ENCODE peak calls at places on chromosome 15, in ten cellular contexts. One of them, this sample, is unnamed.
A peak's percentile ranks its signal among the peaks of the same experiment; 100 is the strongest.

GRCh38 chr15:58043192-58043903 is 22.2 kb downstream of the ALDH1A2 start:
- DNase-seq in neuronal stem cell: no peak
- DNase-seq in naive thymus-derived CD4-positive, alpha-beta T cell: peak; percentile 14
- DNase-seq in aorta: peak; percentile 59
- DNase-seq in GM23248: peak; percentile 65
- DNase-seq in left ventricle myocardium inferior: peak; percentile 33
- DNase-seq in cardiac fibroblast: peak; percentile 57
- DNase-seq in mucosa of descending colon: no peak
- DNase-seq in body of pancreas: peak; percentile 55
- DNase-seq in fibroblast of pulmonary artery: peak; percentile 70
- DNase-seq in this sample: no peak

GRCh38 chr15:76894174-76894573 is 11.0 kb downstream of the SCAPER start:
- DNase-seq in fibroblast of pulmonary artery: no peak
- DNase-seq in body of pancreas: no peak
- DNase-seq in cardiac fibroblast: no peak
- DNase-seq in mucosa of descending colon: no peak
- DNase-seq in naive thymus-derived CD4-positive, alpha-beta T cell: no peak
- DNase-seq in neuronal stem cell: no peak
- DNase-seq in GM23248: no peak
- DNase-seq in aorta: no peak
- DNase-seq in left ventricle myocardium inferior: no peak
- DNase-seq in this sample: no peak

GRCh38 chr15:53346583-53346982 is 412.9 kb downstream of the WDR72 start:
- DNase-seq in mucosa of descending colon: no peak
- DNase-seq in fibroblast of pulmonary artery: no peak
- DNase-seq in left ventricle myocardium inferior: no peak
- DNase-seq in aorta: no peak
- DNase-seq in GM23248: no peak
- DNase-seq in naive thymus-derived CD4-positive, alpha-beta T cell: no peak
- DNase-seq in cardiac fibroblast: no peak
- DNase-seq in neuronal stem cell: no peak
- DNase-seq in body of pancreas: no peak
- DNase-seq in this sample: no peak

GRCh38 chr15:51448592-51449494 is 107.4 kb downstream of the GLDN start:
- DNase-seq in cardiac fibroblast: peak; percentile 2
- DNase-seq in left ventricle myocardium inferior: no peak
- DNase-seq in naive thymus-derived CD4-positive, alpha-beta T cell: no peak
- DNase-seq in GM23248: peak; percentile 12
- DNase-seq in neuronal stem cell: no peak
- DNase-seq in body of pancreas: no peak
- DNase-seq in mucosa of descending colon: no peak
- DNase-seq in aorta: no peak
- DNase-seq in fibroblast of pulmonary artery: peak; percentile 50
- DNase-seq in this sample: no peak

GRCh38 chr15:83612226-83612625 is 41.7 kb upstream of the ADAMTSL3 start:
- DNase-seq in mucosa of descending colon: no peak
- DNase-seq in aorta: no peak
- DNase-seq in naive thymus-derived CD4-positive, alpha-beta T cell: no peak
- DNase-seq in fibroblast of pulmonary artery: no peak
- DNase-seq in neuronal stem cell: no peak
- DNase-seq in cardiac fibroblast: no peak
- DNase-seq in body of pancreas: no peak
- DNase-seq in left ventricle myocardium inferior: no peak
- DNase-seq in GM23248: no peak
- DNase-seq in this sample: no peak

GRCh38 chr15:36905908-36906307 is 194.4 kb downstream of the MEIS2 start:
- DNase-seq in cardiac fibroblast: peak; percentile 62
- DNase-seq in body of pancreas: no peak
- DNase-seq in neuronal stem cell: no peak
- DNase-seq in left ventricle myocardium inferior: no peak
- DNase-seq in aorta: no peak
- DNase-seq in fibroblast of pulmonary artery: peak; percentile 87
- DNase-seq in GM23248: peak; percentile 87
- DNase-seq in mucosa of descending colon: no peak
- DNase-seq in naive thymus-derived CD4-positive, alpha-beta T cell: no peak
- DNase-seq in this sample: no peak

GRCh38 chr15:55353030-55353429 is 34.0 kb downstream of the PIGB start:
- DNase-seq in cardiac fibroblast: no peak
- DNase-seq in fibroblast of pulmonary artery: no peak
- DNase-seq in GM23248: no peak
- DNase-seq in left ventricle myocardium inferior: no peak
- DNase-seq in aorta: no peak
- DNase-seq in mucosa of descending colon: no peak
- DNase-seq in body of pancreas: no peak
- DNase-seq in neuronal stem cell: no peak
- DNase-seq in naive thymus-derived CD4-positive, alpha-beta T cell: no peak
- DNase-seq in this sample: no peak

GRCh38 chr15:70882361-70882760 is 9.9 kb downstream of the THAP10 start:
- DNase-seq in aorta: no peak
- DNase-seq in GM23248: peak; percentile 5
- DNase-seq in fibroblast of pulmonary artery: no peak
- DNase-seq in mucosa of descending colon: no peak
- DNase-seq in cardiac fibroblast: no peak
- DNase-seq in neuronal stem cell: no peak
- DNase-seq in body of pancreas: no peak
- DNase-seq in naive thymus-derived CD4-positive, alpha-beta T cell: no peak
- DNase-seq in left ventricle myocardium inferior: no peak
- DNase-seq in this sample: no peak

DNA sequence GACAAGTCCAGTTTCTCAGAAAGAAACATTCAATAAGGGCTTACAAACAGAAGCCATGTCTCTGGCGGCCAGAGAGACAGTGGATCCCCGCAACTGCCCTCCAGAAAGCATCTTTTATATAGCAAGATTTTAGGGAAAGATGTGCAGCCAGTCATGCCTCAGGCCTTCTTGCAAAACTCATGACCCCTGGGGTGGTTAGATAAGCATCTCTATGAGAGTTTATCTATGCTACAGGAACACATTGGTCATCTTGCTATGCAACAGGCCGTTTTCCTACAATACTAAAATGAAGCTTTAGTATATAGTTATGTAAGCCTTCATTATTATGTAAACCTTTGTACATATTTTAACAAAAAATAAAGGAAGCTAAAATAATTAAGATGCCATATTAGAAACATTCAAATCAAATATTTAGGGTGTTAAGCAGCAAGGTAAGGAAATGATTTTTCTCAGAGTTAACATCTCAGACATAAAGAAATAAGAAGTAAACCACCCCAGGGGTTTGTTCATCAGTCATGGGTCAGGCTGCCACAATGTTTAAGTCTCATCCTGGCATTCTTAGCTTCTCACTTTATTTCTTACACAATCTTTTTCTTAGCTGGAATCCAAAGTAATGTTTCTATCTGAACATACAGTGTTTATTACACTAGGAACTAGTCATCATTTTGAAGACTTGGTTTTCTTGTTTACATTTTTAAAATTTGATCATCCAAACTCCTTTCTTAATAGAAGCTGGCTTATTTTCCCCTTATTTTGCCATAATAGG is 6.3 kb upstream of the FSIP1 start:
- DNase-seq in mucosa of descending colon: no peak
- DNase-seq in aorta: no peak
- DNase-seq in left ventricle myocardium inferior: no peak
- DNase-seq in fibroblast of pulmonary artery: peak; percentile 33
- DNase-seq in GM23248: peak; percentile 78
- DNase-seq in body of pancreas: no peak
- DNase-seq in cardiac fibroblast: peak; percentile 63
- DNase-seq in naive thymus-derived CD4-positive, alpha-beta T cell: no peak
- DNase-seq in neuronal stem cell: no peak
- DNase-seq in this sample: no peak
- H3K4me3 ChIP-seq in mucosa of descending colon: no peak overlapping the region
- H3K4me3 ChIP-seq in aorta: no peak overlapping the region
- H3K4me3 ChIP-seq in left ventricle myocardium inferior: no peak overlapping the region
- H3K4me3 ChIP-seq in fibroblast of pulmonary artery: no peak overlapping the region
- H3K4me3 ChIP-seq in GM23248: no peak overlapping the region
- H3K4me3 ChIP-seq in body of pancreas: no peak overlapping the region
- H3K4me3 ChIP-seq in cardiac fibroblast: no peak overlapping the region
- H3K4me3 ChIP-seq in naive thymus-derived CD4-positive, alpha-beta T cell: no peak overlapping the region
- H3K4me3 ChIP-seq in neuronal stem cell: no peak overlapping the region
- H3K4me3 ChIP-seq in this sample: no peak overlapping the region

GRCh38 chr15:65384505-65384894 is 6.7 kb upstream of the IGDCC3 start:
- DNase-seq in neuronal stem cell: no peak
- DNase-seq in GM23248: no peak
- DNase-seq in left ventricle myocardium inferior: no peak
- DNase-seq in fibroblast of pulmonary artery: no peak
- DNase-seq in body of pancreas: no peak
- DNase-seq in mucosa of descending colon: no peak
- DNase-seq in naive thymus-derived CD4-positive, alpha-beta T cell: no peak
- DNase-seq in aorta: no peak
- DNase-seq in cardiac fibroblast: no peak
- DNase-seq in this sample: no peak
- H3K4me3 ChIP-seq in neuronal stem cell: no peak overlapping the region
- H3K4me3 ChIP-seq in GM23248: no peak overlapping the region
- H3K4me3 ChIP-seq in left ventricle myocardium inferior: peak overlapping the region; percentile 60
- H3K4me3 ChIP-seq in fibroblast of pulmonary artery: no peak overlapping the region
- H3K4me3 ChIP-seq in body of pancreas: no peak overlapping the region
- H3K4me3 ChIP-seq in mucosa of descending colon: no peak overlapping the region
- H3K4me3 ChIP-seq in naive thymus-derived CD4-positive, alpha-beta T cell: peak overlapping the region; percentile 83
- H3K4me3 ChIP-seq in aorta: no peak overlapping the region
- H3K4me3 ChIP-seq in cardiac fibroblast: no peak overlapping the region
- H3K4me3 ChIP-seq in this sample: no peak overlapping the region

GRCh38 chr15:27937873-27938272 is 161.2 kb downstream of the OCA2 start:
- DNase-seq in fibroblast of pulmonary artery: no peak
- DNase-seq in neuronal stem cell: no peak
- DNase-seq in left ventricle myocardium inferior: no peak
- DNase-seq in body of pancreas: no peak
- DNase-seq in GM23248: peak; percentile 6
- DNase-seq in naive thymus-derived CD4-positive, alpha-beta T cell: no peak
- DNase-seq in mucosa of descending colon: no peak
- DNase-seq in aorta: no peak
- DNase-seq in cardiac fibroblast: no peak
- DNase-seq in this sample: no peak

GRCh38 chr15:27932600-27932999 is 166.5 kb downstream of the OCA2 start:
- DNase-seq in naive thymus-derived CD4-positive, alpha-beta T cell: no peak
- DNase-seq in mucosa of descending colon: no peak
- DNase-seq in GM23248: no peak
- DNase-seq in neuronal stem cell: no peak
- DNase-seq in cardiac fibroblast: no peak
- DNase-seq in left ventricle myocardium inferior: no peak
- DNase-seq in aorta: no peak
- DNase-seq in body of pancreas: no peak
- DNase-seq in fibroblast of pulmonary artery: no peak
- DNase-seq in this sample: no peak

GRCh38 chr15:27934782-27935181 is 164.3 kb downstream of the OCA2 start:
- DNase-seq in mucosa of descending colon: no peak
- DNase-seq in body of pancreas: no peak
- DNase-seq in GM23248: no peak
- DNase-seq in cardiac fibroblast: no peak
- DNase-seq in neuronal stem cell: no peak
- DNase-seq in naive thymus-derived CD4-positive, alpha-beta T cell: no peak
- DNase-seq in aorta: no peak
- DNase-seq in fibroblast of pulmonary artery: no peak
- DNase-seq in left ventricle myocardium inferior: no peak
- DNase-seq in this sample: no peak

GRCh38 chr15:27935328-27935727 is 163.8 kb downstream of the OCA2 start:
- DNase-seq in fibroblast of pulmonary artery: no peak
- DNase-seq in naive thymus-derived CD4-positive, alpha-beta T cell: no peak
- DNase-seq in aorta: no peak
- DNase-seq in body of pancreas: no peak
- DNase-seq in left ventricle myocardium inferior: no peak
- DNase-seq in mucosa of descending colon: no peak
- DNase-seq in GM23248: no peak
- DNase-seq in cardiac fibroblast: no peak
- DNase-seq in neuronal stem cell: no peak
- DNase-seq in this sample: no peak

DNA sequence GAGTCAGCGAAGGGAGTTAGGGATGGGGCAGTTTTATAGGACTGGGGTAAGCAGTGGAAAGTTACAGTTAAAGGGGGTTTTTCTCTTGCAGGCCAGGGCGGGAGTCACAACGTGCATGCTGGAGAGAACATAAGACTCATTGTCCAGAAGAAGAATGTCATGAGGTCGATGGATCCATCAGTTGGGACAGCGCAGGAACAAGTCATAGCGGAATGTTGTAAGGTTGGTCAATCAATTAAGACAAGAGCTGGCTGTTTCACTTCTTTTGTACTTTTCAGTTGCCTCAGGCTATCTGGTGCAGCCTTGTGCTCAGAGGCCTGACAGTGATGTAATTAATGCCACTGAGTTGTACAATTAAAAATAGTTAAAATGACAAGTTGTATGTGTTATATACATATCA is 165.6 kb downstream of the OCA2 start:
- DNase-seq in body of pancreas: no peak
- DNase-seq in cardiac fibroblast: no peak
- DNase-seq in aorta: no peak
- DNase-seq in GM23248: no peak
- DNase-seq in mucosa of descending colon: no peak
- DNase-seq in neuronal stem cell: no peak
- DNase-seq in left ventricle myocardium inferior: no peak
- DNase-seq in naive thymus-derived CD4-positive, alpha-beta T cell: no peak
- DNase-seq in fibroblast of pulmonary artery: no peak
- DNase-seq in this sample: no peak
- H3K4me3 ChIP-seq in body of pancreas: no peak overlapping the region
- H3K4me3 ChIP-seq in cardiac fibroblast: no peak overlapping the region
- H3K4me3 ChIP-seq in aorta: no peak overlapping the region
- H3K4me3 ChIP-seq in GM23248: no peak overlapping the region
- H3K4me3 ChIP-seq in mucosa of descending colon: no peak overlapping the region
- H3K4me3 ChIP-seq in neuronal stem cell: no peak overlapping the region
- H3K4me3 ChIP-seq in left ventricle myocardium inferior: no peak overlapping the region
- H3K4me3 ChIP-seq in naive thymus-derived CD4-positive, alpha-beta T cell: no peak overlapping the region
- H3K4me3 ChIP-seq in fibroblast of pulmonary artery: no peak overlapping the region
- H3K4me3 ChIP-seq in this sample: no peak overlapping the region

GRCh38 chr15:45585069-45585468 is 2.1 kb upstream of the BLOC1S6 start:
- DNase-seq in body of pancreas: no peak
- DNase-seq in mucosa of descending colon: no peak
- DNase-seq in aorta: no peak
- DNase-seq in fibroblast of pulmonary artery: no peak
- DNase-seq in neuronal stem cell: no peak
- DNase-seq in GM23248: no peak
- DNase-seq in naive thymus-derived CD4-positive, alpha-beta T cell: no peak
- DNase-seq in cardiac fibroblast: no peak
- DNase-seq in left ventricle myocardium inferior: no peak
- DNase-seq in this sample: no peak

GRCh38 chr15:45586990-45587860 is at the start of gene BLOC1S6:
- DNase-seq in body of pancreas: peak; percentile 91
- DNase-seq in naive thymus-derived CD4-positive, alpha-beta T cell: peak; percentile 87
- DNase-seq in GM23248: peak; percentile 94
- DNase-seq in aorta: peak; percentile 95
- DNase-seq in cardiac fibroblast: peak; percentile 94
- DNase-seq in neuronal stem cell: peak; percentile 92
- DNase-seq in mucosa of descending colon: peak; percentile 93
- DNase-seq in left ventricle myocardium inferior: peak; percentile 90
- DNase-seq in fibroblast of pulmonary artery: peak; percentile 96
- DNase-seq in this sample: peak; percentile 95

GRCh38 chr15:45588199-45588910 is 1.2 kb downstream of the BLOC1S6 start:
- DNase-seq in GM23248: peak; percentile 40
- DNase-seq in fibroblast of pulmonary artery: peak; percentile 23
- DNase-seq in body of pancreas: no peak
- DNase-seq in mucosa of descending colon: no peak
- DNase-seq in neuronal stem cell: no peak
- DNase-seq in aorta: no peak
- DNase-seq in cardiac fibroblast: peak; percentile 30
- DNase-seq in naive thymus-derived CD4-positive, alpha-beta T cell: no peak
- DNase-seq in left ventricle myocardium inferior: no peak
- DNase-seq in this sample: peak; percentile 26

GRCh38 chr15:45589296-45589695 is 2.1 kb downstream of the BLOC1S6 start:
- DNase-seq in cardiac fibroblast: peak; percentile 31
- DNase-seq in neuronal stem cell: no peak
- DNase-seq in fibroblast of pulmonary artery: no peak
- DNase-seq in GM23248: no peak
- DNase-seq in left ventricle myocardium inferior: no peak
- DNase-seq in naive thymus-derived CD4-positive, alpha-beta T cell: no peak
- DNase-seq in body of pancreas: no peak
- DNase-seq in mucosa of descending colon: no peak
- DNase-seq in aorta: no peak
- DNase-seq in this sample: no peak

DNA sequence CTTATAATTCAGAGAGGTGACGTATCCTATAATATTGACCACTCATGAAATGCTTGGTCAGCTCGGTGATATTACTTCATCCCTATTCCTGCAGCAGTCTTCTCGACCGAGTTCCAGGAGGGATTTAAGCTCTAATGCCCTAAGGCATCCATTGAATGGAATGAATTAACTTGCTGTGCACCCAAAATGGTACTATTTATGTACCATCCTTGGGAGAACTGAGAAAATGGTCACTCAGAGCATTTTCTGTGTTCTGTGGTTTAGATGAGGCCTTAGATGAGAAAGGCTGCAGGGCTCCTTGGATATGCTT is 637 bp downstream of the BLOC1S6 start:
- DNase-seq in cardiac fibroblast: no peak
- DNase-seq in aorta: no peak
- DNase-seq in mucosa of descending colon: no peak
- DNase-seq in body of pancreas: no peak
- DNase-seq in neuronal stem cell: no peak
- DNase-seq in naive thymus-derived CD4-positive, alpha-beta T cell: no peak
- DNase-seq in fibroblast of pulmonary artery: no peak
- DNase-seq in left ventricle myocardium inferior: no peak
- DNase-seq in GM23248: no peak
- DNase-seq in this sample: no peak
- H3K4me3 ChIP-seq in cardiac fibroblast: peak overlapping the region; percentile 92
- H3K4me3 ChIP-seq in aorta: peak overlapping the region; percentile 67
- H3K4me3 ChIP-seq in mucosa of descending colon: peak overlapping the region; percentile 60
- H3K4me3 ChIP-seq in body of pancreas: peak overlapping the region; percentile 70
- H3K4me3 ChIP-seq in neuronal stem cell: peak overlapping the region; percentile 69
- H3K4me3 ChIP-seq in naive thymus-derived CD4-positive, alpha-beta T cell: peak overlapping the region; percentile 87
- H3K4me3 ChIP-seq in fibroblast of pulmonary artery: peak overlapping the region; percentile 71
- H3K4me3 ChIP-seq in left ventricle myocardium inferior: peak overlapping the region; percentile 80
- H3K4me3 ChIP-seq in GM23248: peak overlapping the region; percentile 93
- H3K4me3 ChIP-seq in this sample: peak overlapping the region; percentile 96

This sample was measured in CD4-positive, CD25-positive, alpha-beta regulatory T cell.